ENCODE peak calls at places on chromosome 13, in ten cellular contexts. I is tibial nerve; B is ascending aorta; L is upper lobe of right lung; R is gastrocnemius medialis; D is CD8-positive, alpha-beta T cell; O is heart right ventricle; Z is A549; F is stomach; E is cardiac muscle cell. S is an unnamed sample.

GRCh38 chr13:99987180-99988047 is 5.8 kb downstream of the ZIC2 start:
- DNase-seq in I (no peak), D (no peak), B (no peak), L (peak; percentile 39), Z (no peak), O (no peak), R (no peak), E (no peak), F (no peak), S (no peak)

GRCh38 chr13:40787062-40787461 is 2.3 kb upstream of the SLC25A15 start:
- DNase-seq in Z (no peak), E (no peak), F (no peak), L (no peak), B (no peak), I (no peak), O (no peak), R (no peak), D (no peak), S (no peak)

GRCh38 chr13:79312456-79312855 is 93.6 kb downstream of the RBM26 start:
- DNase-seq in F (no peak), B (no peak), L (no peak), O (no peak), R (no peak), D (no peak), Z (no peak), E (peak; percentile 5), I (no peak), S (no peak)

GRCh38 chr13:25378528-25378927 is 6.8 kb downstream of the ATP8A2 start:
- DNase-seq in L (no peak), O (no peak), B (no peak), D (no peak), E (no peak), R (no peak), F (no peak), I (no peak), Z (no peak), S (no peak)

GRCh38 chr13:20125129-20125782 is 35.6 kb downstream of the GJA3 start:
- DNase-seq in R (no peak), F (no peak), D (no peak), B (no peak), L (no peak), E (peak; percentile 75), O (no peak), I (no peak), Z (no peak), S (peak; percentile 45)

GRCh38 chr13:73622375-73622774 is 511.8 kb downstream of the KLF12 start:
- DNase-seq in B (no peak), Z (no peak), D (no peak), L (no peak), I (no peak), O (no peak), F (no peak), E (peak; percentile 7), R (no peak), S (no peak)

GRCh38 chr13:98878421-98879126 is 99.3 kb downstream of the DOCK9 start:
- DNase-seq in D (no peak), F (no peak), L (no peak), E (no peak), Z (no peak), I (no peak), O (no peak), B (no peak), R (no peak), S (no peak)

GRCh38 chr13:85700909-85701308 is 98.3 kb downstream of the SLITRK6 start:
- DNase-seq in F (no peak), D (no peak), B (no peak), Z (no peak), I (no peak), L (no peak), E (no peak), R (no peak), O (no peak), S (no peak)

GRCh38 chr13:24215732-24216131 is 55.2 kb downstream of the SPATA13 start:
- DNase-seq in F (peak; percentile 63), Z (no peak), D (no peak), O (peak; percentile 66), I (peak; percentile 25), L (no peak), B (no peak), E (peak; percentile 75), R (no peak), S (no peak)

GRCh38 chr13:50589139-50589538 is 254.4 kb downstream of the DLEU7 start:
- DNase-seq in F (no peak), L (no peak), R (no peak), E (peak; percentile 72), O (no peak), I (no peak), B (no peak), Z (no peak), D (no peak), S (peak; percentile 37)

GRCh38 chr13:30972888-30973377 is 40.5 kb downstream of the TEX26 start:
- DNase-seq in D (no peak), I (no peak), E (no peak), L (no peak), R (no peak), O (no peak), F (no peak), Z (no peak), B (no peak), S (no peak)

GRCh38 chr13:20178156-20178555 is 14.6 kb downstream of the GJB2 start:
- DNase-seq in D (no peak), I (no peak), O (no peak), Z (no peak), R (no peak), L (no peak), F (no peak), B (no peak), E (no peak), S (no peak)

GRCh38 chr13:107864543-107865460 is 350.5 kb downstream of the LIG4 start:
- DNase-seq in L (no peak), B (no peak), D (no peak), R (no peak), F (no peak), E (peak; percentile 80), O (peak; percentile 35), I (peak; percentile 14), Z (no peak), S (no peak)

GRCh38 chr13:20264271-20265018 is 32.3 kb upstream of the GJB6 start:
- DNase-seq in L (no peak), F (no peak), B (no peak), E (no peak), Z (no peak), I (no peak), D (no peak), R (no peak), O (no peak), S (no peak)

GRCh38 chr13:110289661-110290060 is 17.3 kb downstream of the COL4A1 start:
- DNase-seq in D (no peak), E (no peak), R (no peak), O (no peak), Z (no peak), I (no peak), B (peak; percentile 46), L (no peak), F (no peak), S (no peak)

GRCh38 chr13:110289174-110289573 is 17.8 kb downstream of the COL4A1 start:
- DNase-seq in D (no peak), I (no peak), E (no peak), R (no peak), F (no peak), B (no peak), Z (no peak), L (no peak), O (no peak), S (no peak)

GRCh38 chr13:110291286-110291685 is 15.7 kb downstream of the COL4A1 start:
- DNase-seq in B (peak; percentile 28), I (no peak), E (no peak), F (no peak), D (no peak), Z (no peak), L (no peak), O (no peak), R (no peak), S (no peak)

GRCh38 chr13:110290153-110290552 is 16.8 kb downstream of the COL4A1 start:
- DNase-seq in Z (no peak), I (no peak), B (peak; percentile 16), L (no peak), F (no peak), D (no peak), E (no peak), R (no peak), O (no peak), S (no peak)

GRCh38 chr13:110290811-110291210 is 16.1 kb downstream of the COL4A1 start:
- DNase-seq in O (no peak), E (no peak), R (no peak), Z (no peak), I (no peak), F (no peak), D (no peak), B (peak; percentile 60), L (no peak), S (no peak)
- H3K27ac ChIP-seq in O (no peak overlapping the region), E (no peak overlapping the region), R (no peak overlapping the region), Z (no peak overlapping the region), I (no peak overlapping the region), F (peak overlapping the region; percentile 82), D (no peak overlapping the region), B (peak overlapping the region; percentile 15), L (no peak overlapping the region), S (no peak overlapping the region)

DNA sequence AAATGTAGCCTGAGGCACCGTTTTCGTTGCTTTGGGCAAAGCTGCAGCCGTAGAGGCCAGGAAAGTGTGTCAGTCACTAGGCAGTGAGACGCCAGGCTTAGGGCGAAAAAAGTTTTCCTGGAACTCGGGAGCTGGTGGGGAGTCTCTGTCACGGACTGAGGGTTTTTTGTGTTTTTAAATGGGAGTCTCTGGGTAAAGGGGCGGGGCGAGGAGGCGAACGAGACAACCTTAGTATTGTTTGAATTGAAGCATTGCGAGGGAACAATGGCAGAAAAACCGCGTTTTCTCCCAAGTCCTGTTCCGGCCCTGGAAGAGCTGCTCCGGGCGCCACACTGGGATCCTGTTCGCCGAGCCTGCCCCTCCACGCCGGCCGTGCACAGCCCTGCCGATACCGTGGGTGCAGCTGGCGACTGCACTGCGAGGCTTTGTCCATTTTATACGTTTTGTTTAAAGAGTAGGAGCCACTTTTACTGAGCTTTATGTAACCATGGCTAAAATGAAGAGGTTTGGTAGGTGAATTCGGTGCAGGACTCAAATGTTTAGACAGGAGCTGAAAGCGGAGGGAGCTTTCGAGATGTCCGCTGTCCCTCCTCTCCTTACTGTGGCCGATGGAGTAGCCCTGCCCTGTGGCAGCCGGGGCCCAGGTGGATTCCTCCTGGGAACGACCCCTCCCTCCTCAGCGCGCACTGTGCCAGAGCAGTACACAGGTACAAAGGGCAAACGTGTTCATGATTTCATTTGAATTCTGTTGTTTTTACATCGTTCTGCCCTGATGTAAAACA is 1.5 kb downstream of the COL4A2 start:
- DNase-seq in F (no peak), D (no peak), O (peak; percentile 63), Z (no peak), R (no peak), I (peak; percentile 53), E (peak; percentile 78), B (peak; percentile 70), L (no peak), S (no peak)
- TF ChIP-seq CTCF in F (no peak), D (no peak), O (no peak), Z (no peak), R (no peak), I (no peak), E (no peak), B (no peak), L (no peak), S (no peak)

GRCh38 chr13:76225815-76226489 is 589.8 kb downstream of the LMO7 start:
- DNase-seq in E (peak; percentile 35), B (no peak), L (no peak), Z (no peak), O (peak; percentile 69), F (no peak), D (no peak), R (peak; percentile 82), I (no peak), S (no peak)
- H3K27ac ChIP-seq in E (no peak overlapping the region), B (no peak overlapping the region), L (no peak overlapping the region), Z (no peak overlapping the region), O (peak overlapping the region; percentile 23), F (no peak overlapping the region), D (no peak overlapping the region), R (peak overlapping the region; percentile 27), I (no peak overlapping the region), S (no peak overlapping the region)

GRCh38 chr13:37995052-37995451 is 125.5 kb upstream of the TRPC4 start:
- DNase-seq in Z (no peak), F (no peak), D (no peak), L (no peak), I (no peak), B (no peak), E (peak; percentile 46), R (no peak), O (no peak), S (no peak)
- TF ChIP-seq CTCF in Z (no peak), F (no peak), D (no peak), L (no peak), I (no peak), B (no peak), E (no peak), R (no peak), O (no peak), S (no peak)